ENCODE peak calls at places on chromosomes 4 and X, in four cellular contexts. Z is adrenal gland, W is H1, T is suprapubic skin. U is an unnamed sample.

GRCh38 chr4:26830016-26830415 is 30.6 kb upstream of the STIM2 start:
- DNase-seq in Z (no peak), W (no peak), T (no peak), U (no peak)

GRCh38 chr4:75469896-75470295 is 44.3 kb downstream of the RCHY1 start:
- DNase-seq in Z (no peak), W (no peak), T (no peak), U (no peak)

GRCh38 chr4:7462509-7462971 is 27.8 kb upstream of the PSAPL1 start:
- DNase-seq in Z (no peak), W (peak), T (no peak), U (no peak)

GRCh38 chr4:183834252-183834651 is 70.9 kb upstream of the STOX2 start:
- DNase-seq in Z (no peak), W (no peak), T (no peak), U (no peak)

GRCh38 chrX:120664081-120664480 is 34.2 kb upstream of the C1GALT1C1 start:
- DNase-seq in Z (no peak), W (no peak), T (no peak), U (no peak)

GRCh38 chr4:102501635-102502382 is 650 bp downstream of the NFKB1 start:
- DNase-seq in Z (peak), W (no peak), T (peak), U (peak)

GRCh38 chrX:66045894-66046293 is 6.0 kb upstream of the VSIG4 start:
- DNase-seq in Z (no peak), W (no peak), T (no peak), U (peak)

GRCh38 chr4:145805490-145805889 is 125.5 kb downstream of the C4orf51 start:
- DNase-seq in Z (no peak), W (peak), T (no peak), U (no peak)

GRCh38 chrX:10633722-10634121 is 13.3 kb upstream of the MID1 start:
- DNase-seq in Z (peak), W (no peak), T (no peak), U (no peak)

GRCh38 chr4:84389406-84389805 is 109.7 kb downstream of the NKX6-1 start:
- DNase-seq in Z (no peak), W (no peak), T (no peak), U (no peak)

GRCh38 chr4:141254326-141254725 is 33.6 kb downstream of the ZNF330 start:
- DNase-seq in Z (no peak), W (no peak), T (no peak), U (no peak)

GRCh38 chrX:31228909-31229308 is 157.1 kb upstream of the FTHL17 start:
- DNase-seq in Z (no peak), W (no peak), T (no peak), U (no peak)

GRCh38 chr4:131459430-131460101 is 1689.5 kb upstream of the PCDH10 start:
- DNase-seq in Z (no peak), W (no peak), T (no peak), U (peak)

GRCh38 chr4:8594097-8595038 is 1.8 kb downstream of the CPZ start:
- DNase-seq in Z (peak), W (no peak), T (no peak), U (peak)

GRCh38 chr4:24731448-24731847 is 63.9 kb upstream of the SOD3 start:
- DNase-seq in Z (no peak), W (no peak), T (no peak), U (no peak)

GRCh38 chr4:186499467-186499866 is 55.9 kb downstream of the MTNR1A start:
- DNase-seq in Z (no peak), W (no peak), T (no peak), U (no peak)

GRCh38 chr4:25870081-25870480 is 7.3 kb upstream of the SEL1L3 start:
- DNase-seq in Z (no peak), W (no peak), T (no peak), U (no peak)

GRCh38 chrX:64792598-64793337 is 183.5 kb downstream of the ZC4H2 start:
- DNase-seq in Z (no peak), W (no peak), T (no peak), U (peak)

GRCh38 chrX:120200851-120201250 is 42.4 kb downstream of the RHOXF2 start:
- DNase-seq in Z (no peak), W (no peak), T (no peak), U (no peak)

GRCh38 chr4:118849867-118850812 is 14.2 kb upstream of the SEC24D start:
- DNase-seq in Z (no peak), W (peak), T (no peak), U (peak)

GRCh38 chr4:173535932-173536331 is 5.9 kb upstream of the HAND2 start:
- DNase-seq in Z (no peak), W (no peak), T (no peak), U (no peak)

GRCh38 chr4:185786422-185786821 is 25.6 kb downstream of the SORBS2 start:
- DNase-seq in Z (no peak), W (no peak), T (no peak), U (no peak)

GRCh38 chr4:2182981-2183380 is 58.9 kb downstream of the HAUS3 start:
- DNase-seq in Z (no peak), W (no peak), T (no peak), U (no peak)

GRCh38 chr4:76624271-76624681 is 189.2 kb downstream of the SHROOM3 start:
- DNase-seq in Z (peak), W (no peak), T (no peak), U (no peak)

GRCh38 chrX:79161655-79162054 is 17.2 kb downstream of the GPR174 start:
- DNase-seq in Z (no peak), W (no peak), T (no peak), U (peak)

GRCh38 chr4:119946359-119946758 is 120.3 kb downstream of the MAD2L1 start:
- DNase-seq in Z (no peak), W (no peak), T (no peak), U (no peak)

GRCh38 chr4:4269856-4270255 is 20.1 kb downstream of the LYAR start:
- DNase-seq in Z (no peak), W (no peak), T (no peak), U (peak)

GRCh38 chr4:98434816-98435215 is 173.6 kb downstream of the RAP1GDS1 start:
- DNase-seq in Z (no peak), W (no peak), T (no peak), U (no peak)

GRCh38 chrX:3384330-3384729 is 37.9 kb upstream of the MXRA5 start:
- DNase-seq in Z (no peak), W (no peak), T (no peak), U (no peak)

GRCh38 chrX:116317409-116317808 is 119.0 kb upstream of the SLC6A14 start:
- DNase-seq in Z (no peak), W (no peak), T (no peak), U (no peak)

GRCh38 chr4:519203-519651 is 20.2 kb downstream of the PIGG start:
- DNase-seq in Z (no peak), W (no peak), T (no peak), U (no peak)

GRCh38 chrX:94524867-94525266 is 850.9 kb downstream of the FAM133A start:
- DNase-seq in Z (no peak), W (no peak), T (no peak), U (no peak)
- TF ChIP-seq CTCF in Z (no peak), W (peak), T (no peak), U (no peak)

DNA sequence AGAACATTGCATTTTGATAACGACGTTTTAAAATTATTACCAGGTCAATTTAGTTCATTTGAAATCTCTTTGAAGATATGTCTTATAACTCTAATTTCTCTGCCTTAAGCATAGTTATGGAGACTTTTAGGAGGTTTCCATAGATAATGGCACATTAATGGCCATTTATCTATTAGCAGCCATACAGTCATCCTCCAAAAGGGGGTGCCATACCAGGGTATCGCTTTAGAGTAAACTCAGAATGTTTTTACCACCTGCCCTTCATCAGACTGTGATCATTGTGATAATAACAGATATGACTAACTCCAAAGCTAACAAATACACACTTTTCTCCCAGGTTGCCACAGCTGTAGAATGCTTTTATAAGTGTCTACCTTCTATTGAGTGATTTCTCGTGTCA is 461.5 kb downstream of the FSTL5 start:
- DNase-seq in Z (no peak), W (no peak), T (no peak), U (no peak)
- TF ChIP-seq CTCF in Z (no peak), W (peak), T (no peak), U (no peak)

DNA sequence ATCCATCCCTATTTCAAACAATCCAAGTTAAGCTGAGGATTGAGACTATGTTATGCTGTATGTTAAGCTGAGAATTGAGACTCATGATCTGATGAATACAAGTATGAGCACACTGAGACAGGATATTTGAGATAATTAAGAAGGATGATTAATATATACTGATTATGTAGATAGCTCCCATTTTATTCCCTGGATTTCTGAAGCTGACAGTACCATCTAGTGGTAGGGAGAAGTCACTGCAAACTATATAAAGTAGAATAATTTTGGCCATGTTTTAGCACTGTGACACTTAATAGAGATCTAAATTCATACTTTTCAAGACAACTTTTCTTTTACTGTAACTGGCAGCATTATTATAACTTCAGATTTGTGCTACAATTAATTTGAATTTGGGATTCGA is 63.8 kb upstream of the HPRT1 start:
- DNase-seq in Z (no peak), W (no peak), T (no peak), U (no peak)
- TF ChIP-seq CTCF in Z (peak), W (peak), T (peak), U (peak)

GRCh38 chr4:162645381-162645780 is 481.6 kb upstream of the FSTL5 start:
- DNase-seq in Z (no peak), W (no peak), T (no peak), U (no peak)
- TF ChIP-seq CTCF in Z (no peak), W (peak), T (no peak), U (no peak)

DNA sequence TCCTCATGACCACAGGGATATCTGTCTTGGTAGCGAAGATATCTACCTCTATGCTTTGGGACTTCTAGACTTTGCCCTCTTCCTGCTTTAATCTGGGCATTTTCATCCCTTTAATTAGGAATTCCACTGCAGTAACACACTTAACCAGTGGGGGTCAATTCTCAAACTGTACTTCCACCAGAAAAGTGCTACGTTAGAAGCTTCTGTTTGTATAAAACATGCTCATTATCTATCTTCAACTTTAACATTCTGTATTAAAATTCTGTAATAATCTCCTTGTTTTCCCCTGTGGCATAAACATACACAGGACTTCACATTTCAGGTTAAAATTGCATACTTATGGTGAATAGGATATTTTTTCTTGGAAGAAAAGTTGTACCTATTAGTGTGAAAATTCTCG is 105.6 kb downstream of the AMMECR1 start:
- DNase-seq in Z (no peak), W (no peak), T (no peak), U (no peak)
- TF ChIP-seq CTCF in Z (no peak), W (peak), T (no peak), U (no peak)

GRCh38 chrX:114581528-114582263 is 2.2 kb upstream of the HTR2C start:
- DNase-seq in Z (no peak), W (no peak), T (no peak), U (no peak)

GRCh38 chrX:114582264-114582632 is 1.6 kb upstream of the HTR2C start:
- DNase-seq in Z (no peak), W (no peak), T (no peak), U (no peak)

GRCh38 chrX:114582698-114583395 is 1.0 kb upstream of the HTR2C start:
- DNase-seq in Z (no peak), W (no peak), T (no peak), U (no peak)

GRCh38 chrX:114583646-114584433 is at the start of gene HTR2C:
- DNase-seq in Z (no peak), W (no peak), T (no peak), U (no peak)

DNA sequence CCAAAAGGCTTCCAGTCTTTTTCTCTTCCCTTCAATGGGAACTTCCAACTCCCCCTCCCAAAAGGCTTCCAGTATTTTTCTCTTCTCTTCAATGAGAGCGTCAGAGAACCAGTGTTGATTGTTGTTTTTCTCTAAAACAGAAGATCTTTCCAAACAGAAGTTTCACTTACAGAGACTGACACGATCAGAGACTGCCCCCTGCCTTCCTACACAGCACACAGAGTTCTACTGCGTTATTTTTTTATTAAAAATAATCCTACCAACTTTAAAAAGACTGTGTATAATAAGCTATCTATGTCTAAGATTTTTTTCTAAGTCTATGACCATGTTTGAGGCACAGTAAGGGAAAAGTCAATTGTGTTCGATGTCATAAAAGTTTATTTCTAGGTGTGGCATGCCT is 3.5 kb upstream of the HTR2C start:
- DNase-seq in Z (no peak), W (no peak), T (no peak), U (no peak)
- TF ChIP-seq CTCF in Z (no peak), W (peak), T (no peak), U (no peak)

GRCh38 chr4:134533068-134533467 is 331.5 kb upstream of the PABPC4L start:
- DNase-seq in Z (no peak), W (no peak), T (no peak), U (no peak)

GRCh38 chr4:134529629-134530028 is 328.0 kb upstream of the PABPC4L start:
- DNase-seq in Z (no peak), W (no peak), T (no peak), U (no peak)

GRCh38 chr4:134531013-134531412 is 329.4 kb upstream of the PABPC4L start:
- DNase-seq in Z (no peak), W (no peak), T (no peak), U (no peak)
- TF ChIP-seq CTCF in Z (no peak), W (no peak), T (no peak), U (no peak)

U was measured in activated CD8-positive, alpha-beta T cell treated with anti-CD3 and anti-CD28 coated beads for 36 hours.